ENCODE peak calls at places on chromosomes 6 and 20, in nine cellular contexts. V is SJCRH30; T is fibroblast of lung; S is A673; P is lower lobe of right lung; F is CD8-positive, alpha-beta T cell; L is brain microvascular endothelial cell; J is transverse colon; G is substantia nigra. Y is an unnamed sample.

GRCh38 chr6:88869263-88870023 is 94.0 kb downstream of the RNGTT start:
- DNase-seq in V (no peak), T (peak), S (no peak), P (no peak), F (no peak), L (no peak), J (no peak), G (no peak), Y (no peak)

GRCh38 chr6:170441316-170441715 is 111.8 kb downstream of the PSMB1 start:
- DNase-seq in V (no peak), T (peak), S (no peak), P (no peak), F (no peak), L (no peak), J (no peak), G (no peak), Y (no peak)

GRCh38 chr6:12324741-12325140 is 34.6 kb downstream of the EDN1 start:
- DNase-seq in V (no peak), T (no peak), S (no peak), P (no peak), F (no peak), L (no peak), J (no peak), G (no peak), Y (no peak)

GRCh38 chr6:163355471-163355991 is 59.0 kb upstream of the QKI start:
- DNase-seq in V (peak), T (peak), S (peak), P (peak), F (no peak), L (peak), J (no peak), G (no peak), Y (peak)

GRCh38 chr6:22959571-22959970 is 390.2 kb downstream of the HDGFL1 start:
- DNase-seq in V (no peak), T (no peak), S (no peak), P (no peak), F (no peak), L (no peak), J (no peak), G (no peak), Y (no peak)

GRCh38 chr6:101000334-101000733 is 119.2 kb upstream of the ASCC3 start:
- DNase-seq in V (no peak), T (no peak), S (no peak), P (no peak), F (no peak), L (no peak), J (no peak), G (no peak), Y (peak)

GRCh38 chr20:11001767-11002540 is 328.2 kb upstream of the JAG1 start:
- DNase-seq in V (peak), T (peak), S (peak), P (no peak), F (no peak), L (peak), J (no peak), G (no peak), Y (peak)

GRCh38 chr20:14721926-14722325 is 384.5 kb upstream of the FLRT3 start:
- DNase-seq in V (no peak), T (peak), S (no peak), P (no peak), F (no peak), L (no peak), J (no peak), G (no peak), Y (no peak)

GRCh38 chr6:130382872-130383490 is 17.2 kb downstream of the TMEM200A start:
- DNase-seq in V (no peak), T (no peak), S (no peak), P (no peak), F (no peak), L (no peak), J (no peak), G (no peak), Y (no peak)

GRCh38 chr6:7239590-7239948 is 73.4 kb downstream of the SSR1 start:
- DNase-seq in V (no peak), T (no peak), S (no peak), P (peak), F (no peak), L (no peak), J (no peak), G (no peak), Y (no peak)

GRCh38 chr6:130453230-130453629 is 87.4 kb downstream of the TMEM200A start:
- DNase-seq in V (no peak), T (peak), S (no peak), P (no peak), F (no peak), L (peak), J (no peak), G (no peak), Y (no peak)

GRCh38 chr20:46206025-46206424 is 87.9 kb downstream of the CD40 start:
- DNase-seq in V (peak), T (peak), S (no peak), P (peak), F (no peak), L (peak), J (peak), G (no peak), Y (peak)

GRCh38 chr6:160837146-160837545 is 135.1 kb downstream of the PLG start:
- DNase-seq in V (no peak), T (no peak), S (no peak), P (no peak), F (no peak), L (no peak), J (no peak), G (no peak), Y (no peak)

GRCh38 chr6:111523484-111524166 is 40.6 kb upstream of the REV3L start:
- DNase-seq in V (peak), T (no peak), S (no peak), P (no peak), F (no peak), L (no peak), J (no peak), G (no peak), Y (no peak)

GRCh38 chr6:107153061-107153460 is 37.7 kb upstream of the BEND3 start:
- DNase-seq in V (no peak), T (peak), S (no peak), P (no peak), F (no peak), L (no peak), J (no peak), G (no peak), Y (no peak)

GRCh38 chr20:61823242-61823641 is 242.4 kb downstream of the TAF4 start:
- DNase-seq in V (no peak), T (no peak), S (no peak), P (no peak), F (no peak), L (no peak), J (no peak), G (no peak), Y (no peak)

GRCh38 chr20:10504893-10505292 is 69.8 kb downstream of the SLX4IP start:
- DNase-seq in V (no peak), T (no peak), S (no peak), P (no peak), F (no peak), L (no peak), J (no peak), G (no peak), Y (peak)

GRCh38 chr6:17600527-17601388 is 656 bp downstream of the FAM8A1 start:
- DNase-seq in V (peak), T (peak), S (peak), P (peak), F (peak), L (peak), J (peak), G (no peak), Y (peak)

GRCh38 chr6:168865522-168865921 is 388.1 kb downstream of the THBS2 start:
- DNase-seq in V (no peak), T (no peak), S (no peak), P (no peak), F (no peak), L (no peak), J (no peak), G (no peak), Y (no peak)

GRCh38 chr6:89637960-89638319 is 607 bp downstream of the LYRM2 start:
- DNase-seq in V (no peak), T (no peak), S (no peak), P (no peak), F (no peak), L (peak), J (no peak), G (no peak), Y (no peak)

GRCh38 chr6:54595844-54596243 is 250.7 kb upstream of the FAM83B start:
- DNase-seq in V (no peak), T (peak), S (no peak), P (no peak), F (no peak), L (no peak), J (no peak), G (no peak), Y (no peak)

GRCh38 chr20:57791946-57792328 is 82.1 kb upstream of the PMEPA1 start:
- DNase-seq in V (no peak), T (no peak), S (peak), P (no peak), F (no peak), L (no peak), J (no peak), G (no peak), Y (no peak)

GRCh38 chr6:53433617-53434285 is 85.0 kb upstream of the ELOVL5 start:
- DNase-seq in V (no peak), T (no peak), S (no peak), P (no peak), F (no peak), L (no peak), J (no peak), G (no peak), Y (no peak)

GRCh38 chr20:438581-439469 is 23.5 kb downstream of the TBC1D20 start:
- DNase-seq in V (peak), T (no peak), S (no peak), P (no peak), F (peak), L (no peak), J (peak), G (no peak), Y (peak)

GRCh38 chr20:435558-435957 is 26.8 kb downstream of the TBC1D20 start:
- DNase-seq in V (no peak), T (no peak), S (no peak), P (no peak), F (no peak), L (no peak), J (no peak), G (no peak), Y (no peak)

GRCh38 chr20:436476-436875 is 25.9 kb downstream of the TBC1D20 start:
- DNase-seq in V (no peak), T (no peak), S (no peak), P (no peak), F (no peak), L (no peak), J (no peak), G (no peak), Y (no peak)

GRCh38 chr20:440148-440547 is 22.2 kb downstream of the TBC1D20 start:
- DNase-seq in V (no peak), T (no peak), S (no peak), P (no peak), F (no peak), L (no peak), J (no peak), G (no peak), Y (no peak)

DNA sequence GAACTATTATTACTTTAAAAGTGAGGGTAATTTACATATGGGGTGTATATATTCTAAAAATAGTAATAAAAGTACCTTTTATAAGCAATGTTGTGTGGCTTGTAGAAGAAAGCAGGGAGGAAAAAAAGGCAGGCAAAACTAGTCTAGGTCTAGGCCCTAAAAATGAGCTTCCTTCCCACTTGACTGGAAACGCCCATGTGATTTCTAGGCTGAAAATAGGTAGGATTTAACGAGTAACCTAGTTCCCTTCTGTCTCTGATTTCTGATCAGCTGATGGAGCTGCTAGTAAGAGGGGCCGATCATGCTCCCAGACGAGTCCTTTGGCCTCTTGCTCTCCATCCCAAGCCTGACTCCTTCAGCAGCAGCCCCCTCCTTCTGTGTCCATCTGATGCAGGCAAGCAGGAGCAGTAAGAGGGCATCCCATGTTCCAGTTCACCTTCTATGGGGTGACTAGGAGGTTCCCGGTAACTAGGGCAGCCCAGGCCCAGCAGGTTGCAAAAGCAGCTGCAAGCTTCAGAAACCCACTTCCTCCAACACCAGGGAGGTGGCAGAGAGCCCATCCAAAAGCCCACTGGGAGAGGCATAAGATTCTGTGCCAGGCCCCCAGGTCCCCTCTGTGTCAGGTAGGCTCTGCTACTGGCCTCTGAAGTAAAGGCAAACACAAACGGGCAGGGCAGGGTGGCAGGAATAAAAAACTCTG is 24.4 kb downstream of the TBC1D20 start:
- DNase-seq in V (peak), T (no peak), S (no peak), P (no peak), F (peak), L (no peak), J (no peak), G (no peak), Y (no peak)
- H3K27ac ChIP-seq in V (peak), T (no peak), S (no peak), P (peak), F (no peak), L (no peak), J (no peak), G (no peak), Y (peak)

DNA sequence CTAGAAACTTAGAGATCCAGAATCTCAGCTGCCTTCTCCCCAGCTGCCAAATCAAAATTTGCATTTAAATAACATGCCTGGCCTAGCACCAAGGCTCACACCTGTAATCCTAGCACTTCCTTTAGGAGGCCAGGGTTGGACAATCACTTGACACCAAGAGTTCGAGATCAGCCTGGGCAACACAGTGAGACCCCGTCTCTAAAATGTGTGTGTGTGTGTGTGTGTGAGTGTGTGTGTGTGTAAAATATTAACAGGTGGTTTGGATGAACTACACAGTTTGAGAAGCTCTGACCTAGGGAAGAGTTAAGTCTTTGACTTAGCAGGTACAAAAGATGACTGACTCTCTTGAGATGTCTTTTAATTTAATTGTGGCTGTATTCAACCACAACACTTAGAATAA is 20.2 kb upstream of the CD2AP start:
- DNase-seq in V (no peak), T (no peak), S (no peak), P (no peak), F (no peak), L (no peak), J (no peak), G (no peak), Y (no peak)
- H3K27ac ChIP-seq in V (no peak), T (no peak), S (no peak), P (no peak), F (no peak), L (no peak), J (no peak), G (no peak), Y (no peak)

GRCh38 chr6:41934278-41935189 is 7.1 kb downstream of the CCND3 start:
- DNase-seq in V (no peak), T (no peak), S (no peak), P (no peak), F (no peak), L (no peak), J (no peak), G (no peak), Y (no peak)

GRCh38 chr6:41936073-41936837 is 5.4 kb downstream of the CCND3 start:
- DNase-seq in V (peak), T (peak), S (peak), P (peak), F (peak), L (peak), J (peak), G (peak), Y (peak)

GRCh38 chr6:41937472-41937871 is 4.1 kb downstream of the CCND3 start:
- DNase-seq in V (no peak), T (no peak), S (no peak), P (no peak), F (no peak), L (no peak), J (no peak), G (no peak), Y (no peak)

GRCh38 chr6:41935190-41935569 is 6.4 kb downstream of the CCND3 start:
- DNase-seq in V (peak), T (no peak), S (no peak), P (no peak), F (no peak), L (no peak), J (no peak), G (no peak), Y (no peak)

GRCh38 chr6:41935685-41936072 is 5.9 kb downstream of the CCND3 start:
- DNase-seq in V (no peak), T (no peak), S (no peak), P (no peak), F (no peak), L (no peak), J (no peak), G (no peak), Y (peak)
- H3K27ac ChIP-seq in V (no peak), T (peak), S (peak), P (peak), F (peak), L (no peak), J (no peak), G (peak), Y (peak)

DNA sequence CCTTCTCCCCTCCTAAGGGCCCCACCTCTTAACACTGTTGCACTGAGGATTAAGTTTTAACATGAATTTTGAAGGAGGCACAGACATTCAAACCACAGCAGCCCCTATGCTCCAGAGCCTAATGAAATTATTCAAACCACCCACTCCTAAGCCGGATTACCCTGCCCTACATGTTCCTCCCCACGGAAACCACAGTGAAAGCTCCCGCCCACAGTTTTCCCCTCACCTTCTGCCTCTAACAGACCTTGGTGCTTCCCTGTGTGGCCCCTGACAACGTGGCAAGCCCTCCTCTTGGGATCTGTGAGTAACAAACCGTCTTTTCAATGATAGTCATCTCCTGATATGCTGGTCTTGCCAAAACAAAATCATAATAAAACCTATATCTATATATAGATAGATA is 74.8 kb downstream of the RIN2 start:
- DNase-seq in V (no peak), T (no peak), S (peak), P (no peak), F (no peak), L (no peak), J (no peak), G (no peak), Y (no peak)
- H3K27ac ChIP-seq in V (no peak), T (no peak), S (no peak), P (no peak), F (no peak), L (no peak), J (no peak), G (no peak), Y (no peak)

DNA sequence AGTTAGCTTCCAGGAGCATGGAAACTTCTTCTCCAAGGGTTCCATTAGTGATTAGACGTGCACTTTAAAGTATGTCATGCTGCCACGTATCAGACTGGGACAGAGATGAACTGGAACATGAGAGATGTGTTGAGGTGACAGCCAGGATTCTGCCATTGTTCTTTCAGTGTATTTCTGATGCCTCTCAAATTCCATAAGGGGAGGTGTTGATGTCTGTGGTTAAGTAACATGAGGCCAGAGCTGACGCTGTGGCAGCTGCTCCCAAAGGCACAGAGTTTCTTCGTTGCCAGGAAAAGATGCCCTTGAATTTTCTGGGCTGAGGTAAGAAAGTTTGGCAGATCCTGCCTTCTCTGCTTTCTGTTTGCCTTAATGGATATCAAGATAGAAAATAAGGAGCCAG is 63.5 kb downstream of the TRMT6 start:
- DNase-seq in V (peak), T (peak), S (no peak), P (no peak), F (no peak), L (no peak), J (no peak), G (no peak), Y (no peak)
- H3K27ac ChIP-seq in V (no peak), T (no peak), S (no peak), P (no peak), F (no peak), L (no peak), J (no peak), G (no peak), Y (no peak)

GRCh38 chr6:126267621-126268020 is 72.3 kb upstream of the CENPW start:
- DNase-seq in V (no peak), T (peak), S (peak), P (no peak), F (no peak), L (no peak), J (no peak), G (no peak), Y (no peak)
- H3K27ac ChIP-seq in V (no peak), T (no peak), S (no peak), P (no peak), F (no peak), L (no peak), J (no peak), G (no peak), Y (no peak)

GRCh38 chr20:18790787-18791186 is 22.8 kb upstream of the SCP2D1 start:
- DNase-seq in V (no peak), T (no peak), S (no peak), P (no peak), F (no peak), L (no peak), J (no peak), G (no peak), Y (no peak)

GRCh38 chr20:18793625-18794427 is 19.8 kb upstream of the SCP2D1 start:
- DNase-seq in V (peak), T (peak), S (peak), P (peak), F (peak), L (peak), J (peak), G (peak), Y (peak)

GRCh38 chr20:18796282-18796833 is 17.2 kb upstream of the SCP2D1 start:
- DNase-seq in V (no peak), T (no peak), S (no peak), P (no peak), F (no peak), L (no peak), J (no peak), G (no peak), Y (no peak)

GRCh38 chr20:18795366-18795765 is 18.2 kb upstream of the SCP2D1 start:
- DNase-seq in V (peak), T (no peak), S (no peak), P (no peak), F (no peak), L (no peak), J (no peak), G (no peak), Y (no peak)

GRCh38 chr20:18794428-18794787 is 19.2 kb upstream of the SCP2D1 start:
- DNase-seq in V (peak), T (no peak), S (no peak), P (no peak), F (no peak), L (no peak), J (no peak), G (no peak), Y (no peak)
- H3K27ac ChIP-seq in V (peak), T (peak), S (peak), P (peak), F (peak), L (peak), J (peak), G (peak), Y (peak)

Y was measured in HL-60.